ENCODE peak calls at places on chromosomes 7 and 10, in nine cellular contexts. H, Y, W, Q, K, X, E, D and S are unnamed samples.

GRCh38 chr10:103554488-103555320 is 61.2 kb downstream of the NEURL1 start:
- DNase-seq in K (peak; percentile 39), X (peak; percentile 67), Q (peak; percentile 83), Y (peak; percentile 49), D (peak; percentile 47), E (no peak), W (peak; percentile 31), H (peak; percentile 33), S (peak; percentile 68)

GRCh38 chr10:29569778-29570177 is 65.0 kb downstream of the SVIL start:
- DNase-seq in E (peak; percentile 58), K (no peak), D (no peak), W (no peak), Q (no peak), Y (no peak), X (no peak), H (no peak), S (no peak)

GRCh38 chr7:128908750-128909385 is 1.6 kb downstream of the KCP start:
- DNase-seq in H (no peak), X (no peak), W (no peak), E (no peak), Y (no peak), K (no peak), Q (no peak), D (no peak), S (no peak)

GRCh38 chr7:127844707-127845331 is 186.4 kb downstream of the LRRC4 start:
- DNase-seq in Q (no peak), E (no peak), X (no peak), D (peak; percentile 20), Y (peak; percentile 40), H (peak; percentile 27), W (peak; percentile 20), K (peak; percentile 26), S (peak; percentile 29)

GRCh38 chr10:132107947-132108877 is 42.5 kb downstream of the JAKMIP3 start:
- DNase-seq in H (no peak), E (no peak), D (no peak), K (no peak), W (no peak), X (no peak), Y (peak; percentile 8), Q (no peak), S (no peak)

GRCh38 chr7:6284461-6285360 is 12.3 kb upstream of the CYTH3 start:
- DNase-seq in E (no peak), D (no peak), H (no peak), W (peak; percentile 44), Y (no peak), K (peak; percentile 28), X (no peak), Q (no peak), S (peak; percentile 69)

GRCh38 chr7:191105-192034 is 1.0 kb upstream of the FAM20C start:
- DNase-seq in Q (peak; percentile 80), X (peak; percentile 90), D (peak; percentile 91), E (peak; percentile 74), Y (peak; percentile 45), W (peak; percentile 85), H (peak; percentile 60), K (peak; percentile 75), S (peak; percentile 62)

GRCh38 chr10:121553861-121554264 is 44.4 kb downstream of the FGFR2 start:
- DNase-seq in K (peak; percentile 77), E (no peak), Q (no peak), D (no peak), X (no peak), Y (no peak), W (no peak), H (no peak), S (peak; percentile 92)

GRCh38 chr10:60757422-60757895 is 20.8 kb upstream of the CDK1 start:
- DNase-seq in W (peak; percentile 37), H (no peak), X (no peak), E (no peak), Q (peak; percentile 40), Y (no peak), D (no peak), K (no peak), S (peak; percentile 24)

DNA sequence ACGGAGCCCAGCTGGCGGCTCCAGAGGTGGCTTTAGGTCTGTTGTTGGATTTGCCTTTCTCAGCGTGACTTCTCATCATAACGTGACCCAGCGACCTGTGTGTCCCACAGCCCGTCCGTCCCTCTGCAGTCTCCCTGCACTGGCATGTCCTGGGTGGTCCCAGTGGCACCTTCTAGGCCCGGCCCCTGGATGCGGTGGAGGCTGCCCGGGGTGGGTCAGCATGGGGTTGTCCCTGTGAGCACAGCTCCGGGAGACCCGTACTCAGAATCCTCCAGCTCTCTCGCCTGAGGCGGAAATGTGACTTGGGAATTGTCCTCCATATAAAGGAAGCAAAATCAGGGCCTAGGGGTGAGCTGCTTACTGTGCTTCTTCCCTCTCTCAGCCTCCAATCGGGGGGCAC is 25.6 kb upstream of the AP5Z1 start:
- DNase-seq in K (no peak), X (no peak), E (no peak), Q (no peak), W (no peak), D (no peak), Y (no peak), H (no peak), S (no peak)
- H3K4me3 ChIP-seq in K (no peak overlapping the region), X (no peak overlapping the region), E (no peak overlapping the region), Q (no peak overlapping the region), W (no peak overlapping the region), D (no peak overlapping the region), Y (no peak overlapping the region), H (no peak overlapping the region), S (no peak overlapping the region)

DNA sequence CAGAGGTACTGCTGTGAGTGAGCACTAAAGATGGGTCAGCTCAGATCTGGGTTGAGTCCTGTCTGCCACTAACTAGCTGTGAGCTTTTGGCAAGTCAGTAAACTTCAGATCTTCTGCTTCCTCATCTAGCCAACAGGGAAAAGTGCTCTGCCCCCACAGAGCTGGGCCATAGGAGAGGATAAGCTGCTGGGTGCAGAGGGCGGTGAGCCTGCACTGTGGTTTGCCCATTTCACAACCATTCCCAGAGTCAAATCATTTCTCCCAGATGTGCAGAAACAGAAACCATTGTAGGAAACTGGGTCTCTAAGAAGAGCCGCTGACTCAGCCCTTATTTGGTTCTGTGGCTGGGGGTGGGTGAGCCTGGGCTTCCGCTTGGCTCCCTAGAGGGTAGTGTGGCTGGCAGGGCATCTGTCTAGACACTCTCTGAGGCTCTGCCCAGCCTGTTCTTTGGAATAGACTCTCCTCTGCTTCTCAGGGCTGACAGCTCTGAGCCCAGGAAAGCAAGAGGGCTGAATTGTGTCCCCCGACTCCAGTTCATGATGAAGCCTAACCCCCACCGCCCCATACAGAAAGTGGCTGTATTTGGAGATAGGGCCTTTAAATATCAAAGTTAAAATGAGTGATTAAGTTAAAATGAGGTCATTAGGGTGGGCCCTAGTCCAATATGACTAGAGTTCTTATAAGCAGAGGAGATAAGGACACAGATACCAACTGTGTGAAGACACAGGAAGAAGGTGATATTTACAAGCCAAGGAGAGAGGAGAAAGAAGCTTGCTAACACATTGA is 29.5 kb upstream of the ARHGAP22 start:
- DNase-seq in X (peak; percentile 100), H (peak; percentile 66), Y (peak; percentile 46), W (peak; percentile 36), D (peak; percentile 88), E (peak; percentile 35), K (peak; percentile 21), Q (peak; percentile 68), S (no peak)
- H3K4me3 ChIP-seq in X (peak overlapping the region; percentile 23), H (no peak overlapping the region), Y (no peak overlapping the region), W (no peak overlapping the region), D (no peak overlapping the region), E (no peak overlapping the region), K (no peak overlapping the region), Q (no peak overlapping the region), S (no peak overlapping the region)

GRCh38 chr10:94097656-94098055 is 103.9 kb downstream of the PLCE1 start:
- DNase-seq in Y (no peak), Q (peak; percentile 24), H (no peak), K (no peak), X (no peak), E (no peak), D (peak; percentile 24), W (peak; percentile 33), S (peak; percentile 23)

GRCh38 chr10:94088926-94089381 is 95.2 kb downstream of the PLCE1 start:
- DNase-seq in X (no peak), W (peak; percentile 28), Y (no peak), D (peak; percentile 37), H (peak; percentile 23), E (no peak), K (no peak), Q (peak; percentile 38), S (peak; percentile 74)

GRCh38 chr10:94094540-94094939 is 100.8 kb downstream of the PLCE1 start:
- DNase-seq in Y (no peak), X (no peak), Q (no peak), D (no peak), H (no peak), W (no peak), E (no peak), K (no peak), S (no peak)

GRCh38 chr10:94092848-94093247 is 99.1 kb downstream of the PLCE1 start:
- DNase-seq in Y (no peak), D (no peak), X (no peak), K (no peak), Q (peak; percentile 46), E (no peak), W (peak; percentile 37), H (peak; percentile 18), S (peak; percentile 70)

GRCh38 chr10:94093286-94093905 is 99.7 kb downstream of the PLCE1 start:
- DNase-seq in E (no peak), K (no peak), W (no peak), H (no peak), Q (no peak), Y (no peak), X (no peak), D (no peak), S (peak; percentile 31)
- H3K4me3 ChIP-seq in E (no peak overlapping the region), K (no peak overlapping the region), W (no peak overlapping the region), H (no peak overlapping the region), Q (no peak overlapping the region), Y (no peak overlapping the region), X (no peak overlapping the region), D (no peak overlapping the region), S (no peak overlapping the region)

GRCh38 chr10:624605-625334 is 64.7 kb downstream of the DIP2C start:
- DNase-seq in Q (peak; percentile 96), X (peak; percentile 85), K (peak; percentile 32), E (no peak), W (peak; percentile 91), D (peak; percentile 53), H (peak; percentile 79), Y (peak; percentile 78), S (peak; percentile 30)

GRCh38 chr10:625751-626711 is 63.4 kb downstream of the DIP2C start:
- DNase-seq in X (no peak), W (no peak), E (no peak), K (no peak), Q (peak; percentile 69), H (no peak), D (no peak), Y (no peak), S (no peak)

GRCh38 chr10:623477-624311 is 65.8 kb downstream of the DIP2C start:
- DNase-seq in W (no peak), E (no peak), D (no peak), K (no peak), X (no peak), Y (no peak), H (no peak), Q (no peak), S (no peak)

GRCh38 chr10:624312-624604 is 65.2 kb downstream of the DIP2C start:
- DNase-seq in Y (no peak), K (no peak), D (no peak), Q (no peak), W (no peak), X (no peak), H (no peak), E (no peak), S (no peak)

DNA sequence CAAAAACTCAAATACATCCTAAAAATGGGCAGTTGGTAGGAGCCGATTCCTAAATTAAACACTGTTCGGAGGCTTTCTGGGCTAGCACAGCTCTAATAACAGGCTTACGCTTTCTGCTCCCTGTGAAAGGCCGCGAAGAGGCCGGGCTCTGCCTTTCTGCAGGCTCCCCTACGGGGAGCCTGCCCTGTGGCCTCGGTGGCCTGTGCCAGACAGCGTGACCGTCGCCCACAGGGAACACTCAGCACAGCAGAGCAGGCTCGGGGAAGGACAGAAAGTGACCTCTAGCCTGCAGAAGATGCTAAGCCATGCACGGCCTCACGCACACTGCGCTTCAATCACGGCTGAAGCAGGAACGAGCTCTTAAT is 64.2 kb downstream of the DIP2C start:
- DNase-seq in H (peak; percentile 60), X (no peak), Y (peak; percentile 77), D (no peak), W (peak; percentile 43), K (no peak), E (no peak), Q (peak; percentile 88), S (no peak)
- H3K4me3 ChIP-seq in H (peak overlapping the region; percentile 18), X (no peak overlapping the region), Y (peak overlapping the region; percentile 52), D (no peak overlapping the region), W (peak overlapping the region; percentile 12), K (no peak overlapping the region), E (no peak overlapping the region), Q (no peak overlapping the region), S (no peak overlapping the region)